ENCODE peak calls at places on chromosomes 11 and 22, in seven cellular contexts. X, J, P, T, W, F and Z are unnamed samples.

GRCh38 chr22:27975381-27976013 is 56.4 kb upstream of the PITPNB start:
- DNase-seq in P (no peak), F (no peak), X (no peak), T (no peak), J (no peak), W (peak), Z (no peak)

GRCh38 chr22:16961477-16962186 is 46.4 kb downstream of the GAB4 start:
- DNase-seq in P (no peak), W (no peak), T (no peak), X (no peak), J (no peak), F (no peak), Z (no peak)

GRCh38 chr22:25563757-25564319 is 637 bp upstream of the GRK3 start:
- DNase-seq in T (no peak), W (peak), X (no peak), J (no peak), P (peak), F (peak), Z (no peak)

GRCh38 chr11:43546561-43547410 is 133.8 kb upstream of the HSD17B12 start:
- DNase-seq in P (no peak), F (peak), J (no peak), T (no peak), W (no peak), X (peak), Z (no peak)

GRCh38 chr11:12007769-12008737 is at the start of gene DKK3:
- DNase-seq in F (peak), T (no peak), W (peak), P (no peak), J (no peak), X (no peak), Z (no peak)

GRCh38 chr22:44173154-44173553 is 7.6 kb upstream of the PARVG start:
- DNase-seq in P (no peak), W (no peak), J (peak), X (no peak), T (no peak), F (no peak), Z (no peak)

GRCh38 chr11:119803139-119803538 is 74.1 kb upstream of the NECTIN1 start:
- DNase-seq in F (no peak), W (no peak), J (peak), P (no peak), T (no peak), X (no peak), Z (no peak)

GRCh38 chr11:99632969-99633368 is 612.2 kb downstream of the CNTN5 start:
- DNase-seq in T (no peak), J (no peak), W (no peak), P (no peak), X (no peak), F (no peak), Z (no peak)

GRCh38 chr11:1120532-1121342 is 37.0 kb upstream of the MUC5AC start:
- DNase-seq in J (peak), X (peak), T (no peak), P (peak), F (no peak), W (no peak), Z (no peak)

GRCh38 chr11:124892750-124893454 is 4.8 kb downstream of the ROBO4 start:
- DNase-seq in W (no peak), J (no peak), P (peak), T (no peak), X (no peak), F (no peak), Z (no peak)

GRCh38 chr11:48307760-48308386 is 1.9 kb downstream of the OR4S1 start:
- DNase-seq in T (peak), J (no peak), F (no peak), P (no peak), W (peak), X (peak), Z (peak)

GRCh38 chr11:34302046-34302921 is 55.5 kb downstream of the ABTB2 start:
- DNase-seq in F (no peak), J (no peak), X (no peak), P (no peak), T (peak), W (peak), Z (peak)

GRCh38 chr22:30251661-30252226 is 5.2 kb upstream of the LIF start:
- DNase-seq in J (no peak), T (no peak), X (no peak), F (no peak), P (no peak), W (peak), Z (peak)

GRCh38 chr11:86940122-86940777 is 14.9 kb downstream of the FZD4 start:
- DNase-seq in F (peak), T (no peak), X (peak), P (peak), J (no peak), W (peak), Z (peak)

GRCh38 chr11:111283945-111284481 is 14.3 kb upstream of the POU2AF3 start:
- DNase-seq in F (peak), P (no peak), T (peak), J (peak), X (peak), W (peak), Z (no peak)

GRCh38 chr11:4467043-4467442 is 15.4 kb upstream of the OR52K1 start:
- DNase-seq in F (no peak), X (no peak), T (no peak), P (no peak), W (no peak), J (no peak), Z (no peak)

GRCh38 chr22:21038405-21038804 is 6.0 kb upstream of the SLC7A4 start:
- DNase-seq in F (no peak), J (peak), W (peak), T (no peak), P (no peak), X (no peak), Z (no peak)

GRCh38 chr11:88332851-88333250 is 4.7 kb downstream of the CTSC start:
- DNase-seq in W (no peak), X (no peak), F (no peak), J (no peak), T (no peak), P (no peak), Z (no peak)

GRCh38 chr22:40922484-40923303 is 28.5 kb upstream of the RBX1 start:
- DNase-seq in W (peak), J (no peak), P (no peak), T (peak), F (no peak), X (no peak), Z (peak)

GRCh38 chr11:57313071-57313787 is 11.5 kb downstream of the TNKS1BP1 start:
- DNase-seq in J (peak), F (no peak), W (no peak), T (no peak), P (peak), X (peak), Z (no peak)

GRCh38 chr11:64745219-64745522 is 1.2 kb upstream of the RASGRP2 start:
- DNase-seq in F (peak), X (peak), W (no peak), T (no peak), J (peak), P (peak), Z (no peak)

GRCh38 chr22:43186272-43187170 is at the start of gene TTLL12:
- DNase-seq in F (peak), W (peak), P (peak), T (no peak), J (peak), X (peak), Z (peak)

GRCh38 chr11:134652586-134653255 is 240.7 kb upstream of the B3GAT1 start:
- DNase-seq in J (no peak), W (no peak), X (peak), P (peak), F (no peak), T (no peak), Z (no peak)

GRCh38 chr11:65493367-65494176 is 5.3 kb upstream of the MALAT1 start:
- DNase-seq in F (peak), T (no peak), W (peak), P (peak), J (no peak), X (peak), Z (peak)

GRCh38 chr11:117421041-117421440 is 93.4 kb downstream of the CEP164 start:
- DNase-seq in W (no peak), J (peak), T (no peak), P (peak), F (no peak), X (peak), Z (no peak)

GRCh38 chr11:131674051-131674755 is 303.8 kb downstream of the NTM start:
- DNase-seq in J (no peak), F (peak), P (peak), X (peak), T (peak), W (peak), Z (peak)

GRCh38 chr11:126158054-126158791 is 53.2 kb downstream of the RPUSD4 start:
- DNase-seq in W (no peak), P (no peak), J (peak), T (no peak), X (no peak), F (no peak), Z (no peak)

GRCh38 chr11:19345519-19345847 is 104.7 kb upstream of the E2F8 start:
- DNase-seq in T (no peak), W (no peak), J (peak), F (no peak), X (no peak), P (no peak), Z (no peak)

GRCh38 chr11:19345848-19346681 is 105.3 kb upstream of the E2F8 start:
- DNase-seq in X (peak), W (no peak), F (no peak), P (no peak), J (peak), T (no peak), Z (no peak)

GRCh38 chr11:19347911-19348310 is 107.2 kb upstream of the E2F8 start:
- DNase-seq in P (no peak), F (no peak), W (no peak), X (no peak), T (no peak), J (no peak), Z (no peak)

GRCh38 chr11:19342036-19342435 is 101.3 kb upstream of the E2F8 start:
- DNase-seq in J (no peak), F (no peak), T (no peak), X (no peak), P (no peak), W (no peak), Z (no peak)

GRCh38 chr11:19344661-19345518 is 104.1 kb upstream of the E2F8 start:
- DNase-seq in X (peak), W (peak), F (no peak), P (peak), J (peak), T (no peak), Z (no peak)
- H3K4me3 ChIP-seq in X (peak), W (peak), F (no peak), P (peak), J (peak), T (peak), Z (no peak)

GRCh38 chr11:101003468-101003867 is 126.1 kb downstream of the PGR start:
- DNase-seq in J (no peak), T (no peak), X (no peak), W (no peak), P (no peak), F (no peak), Z (no peak)
- TF ChIP-seq CTCF in J (no peak), T (peak), X (no peak), W (no peak), P (no peak), F (no peak), Z (no peak)

DNA sequence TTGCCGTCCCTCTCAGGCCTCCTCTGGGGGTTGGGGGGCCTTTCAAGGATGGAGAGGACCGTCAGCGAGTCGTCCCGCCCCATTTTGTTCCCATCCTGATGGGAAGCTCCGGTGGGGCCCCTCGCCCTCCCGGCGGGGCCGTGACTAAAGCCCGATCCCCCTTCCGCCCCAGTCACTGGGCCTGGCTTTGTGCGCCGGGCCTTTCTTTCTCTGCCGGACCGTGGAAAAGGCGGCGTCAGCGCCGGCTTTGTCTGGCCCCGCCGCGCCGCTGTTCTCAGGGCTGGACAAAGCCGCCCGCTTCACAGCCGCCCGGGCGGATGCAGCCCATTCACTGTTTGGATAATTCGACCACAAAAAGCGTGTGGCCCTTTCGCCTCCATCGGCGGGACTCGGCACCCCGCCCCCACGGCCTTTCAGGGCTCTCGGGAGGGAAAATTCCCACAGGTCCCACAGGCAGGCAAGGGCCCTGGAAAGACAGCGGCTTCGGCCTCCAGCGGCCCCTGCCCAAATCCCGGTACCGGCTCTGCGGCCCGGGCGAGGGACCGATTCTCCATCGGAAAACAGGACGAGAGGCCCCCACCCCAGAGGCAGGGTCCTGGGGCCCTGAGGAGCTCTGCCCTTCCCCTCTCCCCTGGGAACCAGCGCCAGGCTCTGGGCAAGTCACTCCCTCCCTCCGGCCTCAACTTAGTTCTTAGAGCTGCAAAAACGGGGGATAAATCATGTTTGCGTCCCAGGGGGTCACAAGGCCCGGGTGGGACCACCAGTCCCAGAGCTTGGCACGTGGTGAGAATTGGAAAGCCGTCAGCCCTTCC is 87.2 kb downstream of the WNT7B start:
- DNase-seq in F (no peak), T (no peak), J (peak), X (no peak), P (no peak), W (peak), Z (peak)
- H3K4me3 ChIP-seq in F (no peak), T (no peak), J (no peak), X (no peak), P (no peak), W (no peak), Z (peak)

GRCh38 chr11:66744485-66745355 is 15.7 kb upstream of the SPTBN2 start:
- DNase-seq in F (peak), X (peak), W (peak), P (peak), J (peak), T (no peak), Z (peak)
- TF ChIP-seq CTCF in F (no peak), X (no peak), W (no peak), P (no peak), J (no peak), T (no peak), Z (no peak)

GRCh38 chr11:15072551-15073143 is 746 bp upstream of the CALCB start:
- DNase-seq in J (no peak), X (no peak), P (no peak), F (no peak), W (no peak), T (no peak), Z (no peak)
- H3K4me3 ChIP-seq in J (no peak), X (no peak), P (no peak), F (no peak), W (no peak), T (no peak), Z (no peak)

DNA sequence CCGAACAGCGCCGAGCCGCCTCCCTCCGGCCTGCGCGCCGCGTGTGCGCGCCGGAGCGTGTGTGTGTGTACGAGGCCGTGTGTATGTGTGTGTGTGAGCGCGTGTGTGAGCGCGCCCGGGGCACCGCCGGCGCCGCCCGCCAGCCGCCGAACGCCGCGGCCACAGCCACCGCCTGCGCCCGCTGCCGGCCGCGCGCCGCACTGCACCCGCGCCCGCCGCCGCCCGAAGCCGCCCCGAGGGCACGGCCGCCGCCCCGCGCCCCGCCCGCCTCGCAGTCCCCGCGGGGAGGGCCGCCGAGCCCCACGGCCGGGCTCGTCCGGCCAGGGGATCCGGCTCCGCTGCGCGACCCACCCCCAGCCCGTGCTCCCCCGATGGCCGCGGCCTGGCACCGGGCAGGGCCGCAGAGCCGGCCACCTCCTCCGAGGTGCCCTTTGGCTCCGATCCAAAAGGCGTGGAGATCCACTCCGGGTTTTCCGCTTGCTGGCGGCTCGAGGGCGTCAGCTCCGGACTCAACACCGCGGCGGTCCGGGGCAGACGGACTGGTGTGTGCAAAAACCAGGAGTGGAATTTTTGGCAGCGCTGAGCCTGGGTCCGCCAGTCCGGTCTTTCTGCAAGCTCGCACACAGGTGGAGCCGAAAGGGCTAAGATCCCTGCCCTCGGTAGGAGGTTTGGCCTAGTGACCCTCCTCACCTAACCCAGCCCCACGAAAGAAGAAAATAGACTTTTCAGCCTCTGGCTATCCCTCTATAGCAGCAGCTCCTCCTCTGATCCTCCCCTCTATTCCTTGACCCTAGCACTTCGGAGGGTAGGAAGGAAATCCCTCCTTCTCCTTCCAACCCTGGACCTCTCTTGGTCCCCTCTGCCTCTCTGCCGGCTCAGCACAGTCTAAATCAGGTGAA is at the start of gene SYT7:
- DNase-seq in F (peak), X (peak), P (peak), J (peak), W (peak), T (peak), Z (peak)
- TF ChIP-seq CTCF in F (peak), X (peak), P (no peak), J (no peak), W (peak), T (no peak), Z (peak)

GRCh38 chr22:29216011-29216872 is 10.5 kb downstream of the EMID1 start:
- DNase-seq in X (no peak), P (peak), W (no peak), F (no peak), T (no peak), J (peak), Z (no peak)
- H3K4me3 ChIP-seq in X (no peak), P (no peak), W (no peak), F (no peak), T (no peak), J (no peak), Z (no peak)